ENCODE peak calls at places on chromosomes 5 and 9, in five cellular contexts. G, S, T, P and A are unnamed samples.

GRCh38 chr5:134095293-134095692 is 19.2 kb upstream of the TCF7 start:
- ATAC-seq in G (no peak), S (no peak), T (no peak), P (no peak), A (no peak)

GRCh38 chr9:19030899-19031298 is 2.1 kb downstream of the SAXO1 start:
- ATAC-seq in G (no peak), S (peak; percentile 36), T (peak; percentile 58), P (no peak), A (peak; percentile 67)

GRCh38 chr5:102450313-102450990 is 48.3 kb downstream of the SLCO6A1 start:
- ATAC-seq in G (no peak), S (peak; percentile 38), T (no peak), P (no peak), A (no peak)

GRCh38 chr5:81393783-81394718 is at the start of gene ACOT12:
- ATAC-seq in G (peak; percentile 46), S (peak; percentile 51), T (peak; percentile 42), P (peak; percentile 27), A (no peak)

GRCh38 chr9:100465765-100466164 is 7.2 kb upstream of the TMEFF1 start:
- ATAC-seq in G (peak; percentile 40), S (no peak), T (no peak), P (no peak), A (no peak)

GRCh38 chr9:34810187-34810524 is 100.2 kb upstream of the CCL21 start:
- ATAC-seq in G (no peak), S (no peak), T (no peak), P (no peak), A (no peak)

GRCh38 chr9:125142560-125143376 is 560 bp downstream of the SCAI start:
- ATAC-seq in G (no peak), S (no peak), T (no peak), P (peak; percentile 22), A (no peak)

GRCh38 chr5:92106808-92107207 is 723.7 kb upstream of the ARRDC3 start:
- ATAC-seq in G (no peak), S (no peak), T (no peak), P (no peak), A (no peak)

GRCh38 chr5:176365663-176366574 is 632 bp downstream of the ARL10 start:
- ATAC-seq in G (peak; percentile 52), S (peak; percentile 30), T (peak; percentile 5), P (peak; percentile 2), A (peak; percentile 28)

GRCh38 chr9:37149646-37150308 is 29.4 kb downstream of the ZCCHC7 start:
- ATAC-seq in G (no peak), S (no peak), T (no peak), P (no peak), A (no peak)

GRCh38 chr9:35054185-35054835 is 18.1 kb downstream of the VCP start:
- ATAC-seq in G (no peak), S (no peak), T (no peak), P (no peak), A (no peak)

GRCh38 chr9:20253635-20254034 is 368.7 kb downstream of the MLLT3 start:
- ATAC-seq in G (no peak), S (no peak), T (no peak), P (no peak), A (no peak)

GRCh38 chr5:169719360-169720314 is 82.6 kb downstream of the DOCK2 start:
- ATAC-seq in G (no peak), S (no peak), T (no peak), P (no peak), A (peak; percentile 85)

GRCh38 chr9:95055337-95055850 is 262.1 kb downstream of the FANCC start:
- ATAC-seq in G (no peak), S (no peak), T (no peak), P (no peak), A (no peak)

GRCh38 chr5:1661831-1662558 is 137.6 kb downstream of the MRPL36 start:
- ATAC-seq in G (no peak), S (no peak), T (no peak), P (no peak), A (no peak)

GRCh38 chr9:127629468-127630081 is 17.5 kb downstream of the STXBP1 start:
- ATAC-seq in G (peak; percentile 23), S (no peak), T (no peak), P (peak; percentile 49), A (peak; percentile 35)

GRCh38 chr9:125521462-125522327 is 185.3 kb downstream of the MAPKAP1 start:
- ATAC-seq in G (no peak), S (peak; percentile 99), T (peak; percentile 94), P (peak; percentile 97), A (peak; percentile 98)